ENCODE peak calls at places on chromosome 10, in nine cellular contexts. One of them, this sample, is unnamed.

GRCh38 chr10:81116201-81116600 is 578.5 kb downstream of the SH2D4B start:
- DNase-seq in stomach: no peak
- DNase-seq in transverse colon: no peak
- DNase-seq in astrocyte of the spinal cord: no peak
- DNase-seq in PC-3: peak; percentile 3
- DNase-seq in fibroblast of lung: no peak
- DNase-seq in HL-60: no peak
- DNase-seq in AG04450: no peak
- DNase-seq in thyroid gland: no peak
- DNase-seq in this sample: no peak

GRCh38 chr10:79081353-79082034 is 12.7 kb downstream of the ZMIZ1 start:
- DNase-seq in transverse colon: no peak
- DNase-seq in thyroid gland: no peak
- DNase-seq in HL-60: no peak
- DNase-seq in PC-3: peak; percentile 99
- DNase-seq in stomach: no peak
- DNase-seq in AG04450: peak; percentile 80
- DNase-seq in fibroblast of lung: peak; percentile 97
- DNase-seq in astrocyte of the spinal cord: peak; percentile 86
- DNase-seq in this sample: no peak

GRCh38 chr10:103757531-103758293 is 97.7 kb downstream of the SH3PXD2A start:
- DNase-seq in astrocyte of the spinal cord: peak; percentile 87
- DNase-seq in HL-60: peak; percentile 91
- DNase-seq in thyroid gland: peak; percentile 22
- DNase-seq in transverse colon: peak; percentile 45
- DNase-seq in fibroblast of lung: peak; percentile 86
- DNase-seq in AG04450: peak; percentile 63
- DNase-seq in PC-3: peak; percentile 73
- DNase-seq in stomach: no peak
- DNase-seq in this sample: no peak

GRCh38 chr10:102119417-102120141 is 589 bp downstream of the LDB1 start:
- DNase-seq in stomach: peak; percentile 69
- DNase-seq in transverse colon: peak; percentile 82
- DNase-seq in AG04450: peak; percentile 36
- DNase-seq in thyroid gland: peak; percentile 88
- DNase-seq in astrocyte of the spinal cord: peak; percentile 65
- DNase-seq in HL-60: no peak
- DNase-seq in PC-3: peak; percentile 56
- DNase-seq in fibroblast of lung: peak; percentile 74
- DNase-seq in this sample: no peak

GRCh38 chr10:44323838-44324237 is 61.1 kb downstream of the CXCL12 start:
- DNase-seq in HL-60: no peak
- DNase-seq in AG04450: no peak
- DNase-seq in stomach: no peak
- DNase-seq in PC-3: no peak
- DNase-seq in astrocyte of the spinal cord: no peak
- DNase-seq in thyroid gland: no peak
- DNase-seq in fibroblast of lung: no peak
- DNase-seq in transverse colon: no peak
- DNase-seq in this sample: no peak

GRCh38 chr10:83917519-83918506 is 221.5 kb upstream of the GHITM start:
- DNase-seq in fibroblast of lung: no peak
- DNase-seq in HL-60: peak; percentile 76
- DNase-seq in thyroid gland: peak; percentile 30
- DNase-seq in astrocyte of the spinal cord: no peak
- DNase-seq in AG04450: no peak
- DNase-seq in stomach: no peak
- DNase-seq in transverse colon: peak; percentile 31
- DNase-seq in PC-3: no peak
- DNase-seq in this sample: peak; percentile 22

GRCh38 chr10:5800782-5801181 is 12.5 kb downstream of the GDI2 start:
- DNase-seq in AG04450: no peak
- DNase-seq in thyroid gland: no peak
- DNase-seq in stomach: no peak
- DNase-seq in astrocyte of the spinal cord: no peak
- DNase-seq in transverse colon: no peak
- DNase-seq in HL-60: no peak
- DNase-seq in fibroblast of lung: no peak
- DNase-seq in PC-3: no peak
- DNase-seq in this sample: no peak

GRCh38 chr10:69578508-69578991 is 5.3 kb upstream of the NEUROG3 start:
- DNase-seq in astrocyte of the spinal cord: no peak
- DNase-seq in stomach: no peak
- DNase-seq in thyroid gland: no peak
- DNase-seq in AG04450: no peak
- DNase-seq in transverse colon: no peak
- DNase-seq in PC-3: no peak
- DNase-seq in HL-60: no peak
- DNase-seq in fibroblast of lung: no peak
- DNase-seq in this sample: no peak

GRCh38 chr10:126872768-126873167 is 32.5 kb upstream of the DOCK1 start:
- DNase-seq in transverse colon: no peak
- DNase-seq in stomach: no peak
- DNase-seq in thyroid gland: no peak
- DNase-seq in HL-60: no peak
- DNase-seq in fibroblast of lung: peak; percentile 59
- DNase-seq in AG04450: no peak
- DNase-seq in astrocyte of the spinal cord: peak; percentile 48
- DNase-seq in PC-3: no peak
- DNase-seq in this sample: no peak

GRCh38 chr10:7300327-7300726 is 110.5 kb downstream of the SFMBT2 start:
- DNase-seq in transverse colon: no peak
- DNase-seq in astrocyte of the spinal cord: peak; percentile 72
- DNase-seq in PC-3: peak; percentile 33
- DNase-seq in fibroblast of lung: peak; percentile 69
- DNase-seq in HL-60: no peak
- DNase-seq in AG04450: peak; percentile 4
- DNase-seq in thyroid gland: no peak
- DNase-seq in stomach: no peak
- DNase-seq in this sample: no peak

GRCh38 chr10:74432841-74433594 is 282.0 kb downstream of the ADK start:
- DNase-seq in stomach: no peak
- DNase-seq in PC-3: peak; percentile 70
- DNase-seq in transverse colon: no peak
- DNase-seq in astrocyte of the spinal cord: peak; percentile 60
- DNase-seq in thyroid gland: no peak
- DNase-seq in AG04450: peak; percentile 29
- DNase-seq in HL-60: no peak
- DNase-seq in fibroblast of lung: peak; percentile 79
- DNase-seq in this sample: no peak

GRCh38 chr10:79562135-79562756 is 2.0 kb upstream of the SFTPA2 start:
- DNase-seq in stomach: peak; percentile 67
- DNase-seq in fibroblast of lung: peak; percentile 44
- DNase-seq in AG04450: peak; percentile 13
- DNase-seq in transverse colon: peak; percentile 71
- DNase-seq in astrocyte of the spinal cord: peak; percentile 49
- DNase-seq in thyroid gland: peak; percentile 69
- DNase-seq in HL-60: peak; percentile 7
- DNase-seq in PC-3: no peak
- DNase-seq in this sample: peak; percentile 16

GRCh38 chr10:31959461-31960173 is 31.0 kb upstream of the ARHGAP12 start:
- DNase-seq in transverse colon: no peak
- DNase-seq in fibroblast of lung: no peak
- DNase-seq in PC-3: no peak
- DNase-seq in thyroid gland: no peak
- DNase-seq in astrocyte of the spinal cord: no peak
- DNase-seq in AG04450: no peak
- DNase-seq in stomach: no peak
- DNase-seq in HL-60: no peak
- DNase-seq in this sample: no peak

GRCh38 chr10:32273326-32273725 is 73.6 kb downstream of the EPC1 start:
- DNase-seq in PC-3: no peak
- DNase-seq in thyroid gland: no peak
- DNase-seq in HL-60: no peak
- DNase-seq in stomach: no peak
- DNase-seq in astrocyte of the spinal cord: no peak
- DNase-seq in transverse colon: no peak
- DNase-seq in AG04450: no peak
- DNase-seq in fibroblast of lung: no peak
- DNase-seq in this sample: no peak

GRCh38 chr10:62939698-62940097 is 123.5 kb upstream of the EGR2 start:
- DNase-seq in thyroid gland: no peak
- DNase-seq in stomach: no peak
- DNase-seq in PC-3: no peak
- DNase-seq in AG04450: no peak
- DNase-seq in HL-60: no peak
- DNase-seq in transverse colon: no peak
- DNase-seq in astrocyte of the spinal cord: no peak
- DNase-seq in fibroblast of lung: no peak
- DNase-seq in this sample: no peak

GRCh38 chr10:61978965-61979364 is 77.5 kb downstream of the ARID5B start:
- DNase-seq in thyroid gland: no peak
- DNase-seq in fibroblast of lung: no peak
- DNase-seq in AG04450: no peak
- DNase-seq in transverse colon: no peak
- DNase-seq in stomach: no peak
- DNase-seq in astrocyte of the spinal cord: no peak
- DNase-seq in HL-60: no peak
- DNase-seq in PC-3: peak; percentile 42
- DNase-seq in this sample: no peak

GRCh38 chr10:7258948-7259523 is 151.8 kb downstream of the SFMBT2 start:
- DNase-seq in stomach: no peak
- DNase-seq in AG04450: no peak
- DNase-seq in thyroid gland: no peak
- DNase-seq in transverse colon: peak; percentile 30
- DNase-seq in astrocyte of the spinal cord: peak; percentile 64
- DNase-seq in HL-60: no peak
- DNase-seq in PC-3: no peak
- DNase-seq in fibroblast of lung: peak; percentile 63
- DNase-seq in this sample: no peak

GRCh38 chr10:8156918-8157317 is 102.4 kb downstream of the GATA3 start:
- DNase-seq in HL-60: no peak
- DNase-seq in thyroid gland: no peak
- DNase-seq in transverse colon: no peak
- DNase-seq in PC-3: no peak
- DNase-seq in fibroblast of lung: no peak
- DNase-seq in AG04450: no peak
- DNase-seq in astrocyte of the spinal cord: no peak
- DNase-seq in stomach: no peak
- DNase-seq in this sample: no peak

GRCh38 chr10:49368256-49368655 is 27.6 kb downstream of the DRGX start:
- DNase-seq in HL-60: no peak
- DNase-seq in stomach: no peak
- DNase-seq in AG04450: no peak
- DNase-seq in thyroid gland: no peak
- DNase-seq in PC-3: no peak
- DNase-seq in astrocyte of the spinal cord: no peak
- DNase-seq in fibroblast of lung: no peak
- DNase-seq in transverse colon: no peak
- DNase-seq in this sample: no peak

GRCh38 chr10:90832111-90832510 is 25.7 kb downstream of the HTR7 start:
- DNase-seq in transverse colon: no peak
- DNase-seq in HL-60: no peak
- DNase-seq in AG04450: no peak
- DNase-seq in astrocyte of the spinal cord: no peak
- DNase-seq in fibroblast of lung: no peak
- DNase-seq in PC-3: no peak
- DNase-seq in stomach: no peak
- DNase-seq in thyroid gland: no peak
- DNase-seq in this sample: no peak
- H3K4me3 ChIP-seq in transverse colon: no peak overlapping the region
- H3K4me3 ChIP-seq in HL-60: no peak overlapping the region
- H3K4me3 ChIP-seq in AG04450: no peak overlapping the region
- H3K4me3 ChIP-seq in astrocyte of the spinal cord: no peak overlapping the region
- H3K4me3 ChIP-seq in fibroblast of lung: no peak overlapping the region
- H3K4me3 ChIP-seq in PC-3: no peak overlapping the region
- H3K4me3 ChIP-seq in stomach: no peak overlapping the region
- H3K4me3 ChIP-seq in thyroid gland: no peak overlapping the region
- H3K4me3 ChIP-seq in this sample: no peak overlapping the region

GRCh38 chr10:111204880-111205279 is 128.1 kb downstream of the ADRA2A start:
- DNase-seq in thyroid gland: no peak
- DNase-seq in transverse colon: no peak
- DNase-seq in fibroblast of lung: no peak
- DNase-seq in HL-60: no peak
- DNase-seq in astrocyte of the spinal cord: no peak
- DNase-seq in AG04450: no peak
- DNase-seq in PC-3: no peak
- DNase-seq in stomach: no peak
- DNase-seq in this sample: no peak
- TF ChIP-seq CTCF in thyroid gland: no peak
- TF ChIP-seq CTCF in transverse colon: no peak
- TF ChIP-seq CTCF in fibroblast of lung: no peak
- TF ChIP-seq CTCF in HL-60: no peak
- TF ChIP-seq CTCF in astrocyte of the spinal cord: no peak
- TF ChIP-seq CTCF in AG04450: no peak
- TF ChIP-seq CTCF in PC-3: no peak
- TF ChIP-seq CTCF in stomach: no peak
- TF ChIP-seq CTCF in this sample: no peak

GRCh38 chr10:93068411-93069244 is 5.1 kb upstream of the CYP26A1 start:
- DNase-seq in AG04450: no peak
- DNase-seq in HL-60: no peak
- DNase-seq in stomach: no peak
- DNase-seq in thyroid gland: no peak
- DNase-seq in transverse colon: no peak
- DNase-seq in fibroblast of lung: peak; percentile 70
- DNase-seq in PC-3: no peak
- DNase-seq in astrocyte of the spinal cord: peak; percentile 50
- DNase-seq in this sample: no peak
- H3K4me3 ChIP-seq in AG04450: peak overlapping the region; percentile 29
- H3K4me3 ChIP-seq in HL-60: no peak overlapping the region
- H3K4me3 ChIP-seq in stomach: no peak overlapping the region
- H3K4me3 ChIP-seq in thyroid gland: no peak overlapping the region
- H3K4me3 ChIP-seq in transverse colon: no peak overlapping the region
- H3K4me3 ChIP-seq in fibroblast of lung: no peak overlapping the region
- H3K4me3 ChIP-seq in PC-3: no peak overlapping the region
- H3K4me3 ChIP-seq in astrocyte of the spinal cord: no peak overlapping the region
- H3K4me3 ChIP-seq in this sample: no peak overlapping the region

GRCh38 chr10:51638737-51639136 is 60.7 kb downstream of the CSTF2T start:
- DNase-seq in AG04450: no peak
- DNase-seq in astrocyte of the spinal cord: no peak
- DNase-seq in transverse colon: no peak
- DNase-seq in HL-60: no peak
- DNase-seq in fibroblast of lung: no peak
- DNase-seq in stomach: no peak
- DNase-seq in thyroid gland: no peak
- DNase-seq in PC-3: peak; percentile 47
- DNase-seq in this sample: no peak
- TF ChIP-seq CTCF in AG04450: no peak
- TF ChIP-seq CTCF in astrocyte of the spinal cord: no peak
- TF ChIP-seq CTCF in transverse colon: no peak
- TF ChIP-seq CTCF in HL-60: no peak
- TF ChIP-seq CTCF in fibroblast of lung: no peak
- TF ChIP-seq CTCF in stomach: no peak
- TF ChIP-seq CTCF in thyroid gland: no peak
- TF ChIP-seq CTCF in PC-3: peak; percentile 65
- TF ChIP-seq CTCF in this sample: no peak